ENCODE peak calls at places on chromosomes 4 and X, in seven cellular contexts. S is H9, Y is SK-N-SH, R is endothelial cell of umbilical vein, D is IMR-90, J is K562, Z is kidney. B is an unnamed sample.
A peak's percentile ranks its signal among the peaks of the same experiment; 100 is the strongest.

GRCh38 chr4:152104846-152105462 is 344.1 kb upstream of the GATB start:
- DNase-seq in S (no peak), Y (no peak), R (no peak), D (no peak), J (no peak), Z (no peak), B (no peak)

GRCh38 chr4:145703850-145704528 is 24.0 kb downstream of the C4orf51 start:
- DNase-seq in S (no peak), Y (no peak), R (no peak), D (no peak), J (no peak), Z (no peak), B (no peak)

GRCh38 chr4:1490011-1490905 is 84.0 kb upstream of the NKX1-1 start:
- DNase-seq in S (no peak), Y (peak; percentile 71), R (no peak), D (no peak), J (no peak), Z (peak; percentile 67), B (no peak)

GRCh38 chr4:38266616-38267015 is 306.4 kb downstream of the PTTG2 start:
- DNase-seq in S (no peak), Y (no peak), R (peak; percentile 10), D (peak; percentile 48), J (peak; percentile 15), Z (no peak), B (peak; percentile 47)

GRCh38 chrX:130631011-130631410 is 229.2 kb downstream of the RBMX2 start:
- DNase-seq in S (no peak), Y (no peak), R (no peak), D (no peak), J (no peak), Z (no peak), B (no peak)

GRCh38 chrX:153973127-153974002 is 811 bp downstream of the TMEM187 start:
- DNase-seq in S (no peak), Y (no peak), R (no peak), D (no peak), J (no peak), Z (peak; percentile 69), B (no peak)

GRCh38 chrX:143934542-143934941 is 50.7 kb downstream of the UBE2NL start:
- DNase-seq in S (no peak), Y (no peak), R (no peak), D (no peak), J (no peak), Z (no peak), B (no peak)

GRCh38 chr4:93029774-93030173 is 726.0 kb downstream of the GRID2 start:
- DNase-seq in S (no peak), Y (no peak), R (no peak), D (no peak), J (no peak), Z (no peak), B (no peak)

GRCh38 chr4:2923678-2924173 is 39.5 kb downstream of the NOP14 start:
- DNase-seq in S (no peak), Y (no peak), R (no peak), D (no peak), J (no peak), Z (peak; percentile 49), B (no peak)

GRCh38 chr4:128877934-128878333 is 68.4 kb downstream of the JADE1 start:
- DNase-seq in S (no peak), Y (no peak), R (no peak), D (no peak), J (no peak), Z (no peak), B (no peak)

GRCh38 chr4:519203-519651 is 20.2 kb downstream of the PIGG start:
- DNase-seq in S (no peak), Y (no peak), R (no peak), D (no peak), J (no peak), Z (peak; percentile 45), B (no peak)

GRCh38 chr4:152686452-152687013 is 6.7 kb upstream of the TMEM154 start:
- DNase-seq in S (no peak), Y (no peak), R (no peak), D (no peak), J (no peak), Z (no peak), B (no peak)

GRCh38 chr4:123386608-123387007 is 10.0 kb upstream of the SPRY1 start:
- DNase-seq in S (no peak), Y (no peak), R (peak; percentile 95), D (peak; percentile 18), J (no peak), Z (no peak), B (peak; percentile 55)

GRCh38 chrX:104430720-104431119 is 135.3 kb upstream of the IL1RAPL2 start:
- DNase-seq in S (no peak), Y (no peak), R (no peak), D (no peak), J (no peak), Z (no peak), B (no peak)

GRCh38 chr4:58776627-58777026 is 1666.4 kb upstream of the IGFBP7 start:
- DNase-seq in S (no peak), Y (no peak), R (no peak), D (peak; percentile 90), J (no peak), Z (no peak), B (peak; percentile 38)

GRCh38 chr4:110195561-110196205 is 2.7 kb downstream of the ELOVL6 start:
- DNase-seq in S (no peak), Y (no peak), R (peak; percentile 3), D (peak; percentile 17), J (no peak), Z (no peak), B (peak; percentile 15)

GRCh38 chr4:93199492-93199891 is 629.1 kb upstream of the ATOH1 start:
- DNase-seq in S (peak; percentile 55), Y (peak; percentile 58), R (peak; percentile 54), D (peak; percentile 29), J (no peak), Z (no peak), B (peak; percentile 75)

GRCh38 chr4:73917081-73917501 is 47.9 kb downstream of the CXCL1 start:
- DNase-seq in S (no peak), Y (no peak), R (peak; percentile 23), D (peak; percentile 96), J (no peak), Z (no peak), B (peak; percentile 98)

GRCh38 chr4:34486964-34487363 is 1757.3 kb downstream of the ARAP2 start:
- DNase-seq in S (no peak), Y (no peak), R (no peak), D (no peak), J (no peak), Z (no peak), B (no peak)

GRCh38 chrX:38318196-38318595 is 9.1 kb downstream of the RPGR start:
- DNase-seq in S (no peak), Y (no peak), R (no peak), D (no peak), J (no peak), Z (no peak), B (no peak)

GRCh38 chrX:38320819-38321218 is 6.5 kb downstream of the RPGR start:
- DNase-seq in S (no peak), Y (no peak), R (no peak), D (no peak), J (no peak), Z (no peak), B (no peak)

GRCh38 chrX:38313190-38313589 is 14.1 kb downstream of the RPGR start:
- DNase-seq in S (no peak), Y (no peak), R (no peak), D (peak; percentile 55), J (no peak), Z (no peak), B (no peak)

GRCh38 chrX:38315186-38315585 is 12.1 kb downstream of the RPGR start:
- DNase-seq in S (no peak), Y (no peak), R (no peak), D (no peak), J (no peak), Z (no peak), B (no peak)

DNA sequence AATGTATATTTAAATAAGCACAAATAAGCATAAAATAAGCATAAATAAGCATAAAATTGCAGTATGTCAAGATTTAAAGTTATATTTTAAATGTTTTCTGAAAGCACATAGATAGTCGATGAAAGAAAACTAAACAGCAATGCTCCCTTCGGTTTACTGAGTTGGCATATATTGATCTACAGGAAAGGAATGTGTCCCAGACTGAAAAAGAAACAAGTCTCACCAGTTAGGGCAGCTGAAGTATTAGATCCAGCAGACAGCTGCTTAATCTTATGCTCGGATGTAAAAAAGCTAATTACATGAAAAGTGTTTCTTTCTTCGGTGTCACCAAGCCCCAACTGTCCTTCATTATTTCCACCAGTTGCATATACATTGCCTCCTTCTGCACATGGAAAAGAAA is 8.7 kb downstream of the RPGR start:
- DNase-seq in S (no peak), Y (no peak), R (no peak), D (no peak), J (no peak), Z (no peak), B (no peak)
- H3K9ac ChIP-seq in S (no peak overlapping the region), Y (no peak overlapping the region), R (no peak overlapping the region), D (no peak overlapping the region), J (no peak overlapping the region), Z (no peak overlapping the region), B (no peak overlapping the region)

DNA sequence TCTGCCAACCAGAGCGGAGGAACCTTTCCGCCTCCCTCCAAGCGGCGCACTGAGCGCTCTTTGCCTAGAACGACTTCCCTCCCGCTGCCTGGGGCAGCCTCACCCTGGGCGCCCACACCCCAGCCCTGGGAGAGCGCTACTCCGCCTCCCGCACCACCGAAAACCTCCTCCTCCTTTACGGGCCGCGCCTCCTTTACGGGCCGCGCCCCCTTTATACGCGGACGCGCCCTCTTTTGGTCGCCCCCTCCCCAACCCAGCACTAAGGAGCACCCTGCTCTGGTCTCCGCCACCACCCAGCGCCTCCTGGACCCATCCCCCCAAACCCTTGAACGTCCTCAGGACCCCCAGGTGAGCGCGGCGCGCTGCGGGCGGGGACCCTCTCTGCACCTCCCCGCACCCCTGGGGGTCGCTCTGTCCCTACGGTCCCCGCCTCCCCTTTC is 586 bp upstream of the NSG1 start:
- DNase-seq in S (peak; percentile 59), Y (peak; percentile 86), R (no peak), D (no peak), J (peak; percentile 34), Z (peak; percentile 68), B (peak; percentile 17)
- H3K9ac ChIP-seq in S (no peak overlapping the region), Y (peak overlapping the region; percentile 54), R (no peak overlapping the region), D (peak overlapping the region; percentile 17), J (no peak overlapping the region), Z (no peak overlapping the region), B (no peak overlapping the region)

DNA sequence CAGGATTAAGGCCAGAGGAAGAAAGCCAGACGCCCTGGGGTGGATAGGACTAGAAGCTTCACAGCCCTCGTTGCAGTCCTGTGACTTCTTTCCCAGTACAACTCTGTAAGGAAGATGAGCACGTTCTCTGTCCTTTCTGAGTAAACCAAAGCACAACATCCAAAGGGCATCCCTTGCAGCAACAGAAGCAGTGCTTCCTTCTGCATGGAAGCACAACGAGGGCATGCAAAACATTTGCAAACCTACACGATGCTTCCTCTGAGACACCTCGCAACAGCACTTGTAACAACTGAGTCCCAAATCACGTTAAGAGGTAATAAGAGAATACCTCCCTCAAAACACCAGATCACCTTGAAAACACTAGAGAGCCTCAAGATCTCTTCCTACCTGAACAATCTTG is 335.7 kb upstream of the RASGEF1B start:
- DNase-seq in S (no peak), Y (no peak), R (no peak), D (no peak), J (no peak), Z (no peak), B (no peak)
- H3K9ac ChIP-seq in S (no peak overlapping the region), Y (no peak overlapping the region), R (no peak overlapping the region), D (no peak overlapping the region), J (no peak overlapping the region), Z (no peak overlapping the region), B (no peak overlapping the region)

DNA sequence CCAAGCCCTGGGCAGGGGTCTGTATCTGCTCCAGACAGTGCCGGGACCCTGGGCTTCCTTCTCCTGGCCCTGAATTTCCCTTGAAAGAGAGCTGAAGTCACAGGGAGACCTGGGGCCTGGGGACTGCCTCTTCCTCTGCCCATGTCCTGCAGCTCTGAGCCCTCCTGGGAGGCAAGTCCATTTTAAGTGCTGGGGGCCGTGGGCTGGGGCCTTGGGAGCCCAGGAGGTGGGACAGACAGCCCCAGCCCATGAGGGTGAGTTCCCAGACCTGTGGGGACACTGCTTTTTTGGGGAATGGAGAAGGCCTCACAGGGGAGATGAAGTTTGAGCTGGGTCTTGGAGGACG is 4.8 kb upstream of the CXCR3 start:
- DNase-seq in S (no peak), Y (no peak), R (no peak), D (no peak), J (no peak), Z (no peak), B (no peak)
- H3K9ac ChIP-seq in S (no peak overlapping the region), Y (no peak overlapping the region), R (peak overlapping the region; percentile 49), D (no peak overlapping the region), J (no peak overlapping the region), Z (peak overlapping the region; percentile 34), B (peak overlapping the region; percentile 79)

B was measured in adipocyte.